ENCODE peak calls at places on chromosome 16, in four cellular contexts. W is GM12878, X is HepG2, M is K562. G is an unnamed sample.

GRCh38 chr16:84004442-84004841 is 36.4 kb downstream of the NECAB2 start:
- DNase-seq in W (no peak), X (no peak), M (no peak), G (no peak)

GRCh38 chr16:497258-497657 is 30.3 kb upstream of the CAPN15 start:
- DNase-seq in W (no peak), X (no peak), M (no peak), G (no peak)

GRCh38 chr16:87297918-87298631 is 19.1 kb downstream of the C16orf95 start:
- DNase-seq in W (no peak), X (peak; percentile 54), M (peak; percentile 61), G (peak; percentile 85)

GRCh38 chr16:25210758-25211157 is 6.0 kb upstream of the AQP8 start:
- DNase-seq in X (no peak), W (no peak), M (peak; percentile 52), G (no peak)

GRCh38 chr16:1299012-1299867 is 10.2 kb upstream of the UBE2I start:
- DNase-seq in M (peak; percentile 64), X (peak; percentile 67), W (no peak), G (no peak)

GRCh38 chr16:19872179-19872863 is 12.3 kb downstream of the GPRC5B start:
- DNase-seq in M (no peak), W (no peak), X (no peak), G (no peak)

GRCh38 chr16:73329363-73330306 is 281.7 kb upstream of the ZFHX3 start:
- DNase-seq in X (peak; percentile 8), M (no peak), W (no peak), G (no peak)

GRCh38 chr16:17307501-17307900 is 163.3 kb downstream of the XYLT1 start:
- DNase-seq in W (no peak), X (no peak), M (no peak), G (no peak)

GRCh38 chr16:73126453-73126853 is 78.5 kb upstream of the ZFHX3 start:
- DNase-seq in W (no peak), M (no peak), X (peak; percentile 45), G (no peak)

GRCh38 chr16:56428087-56428486 is 2.7 kb upstream of the AMFR start:
- DNase-seq in W (no peak), X (no peak), M (no peak), G (no peak)

GRCh38 chr16:53666816-53667415 is 36.7 kb downstream of the RPGRIP1L start:
- DNase-seq in M (no peak), W (no peak), X (peak; percentile 17), G (no peak)

GRCh38 chr16:28935333-28935732 is 3.6 kb downstream of the CD19 start:
- DNase-seq in M (peak; percentile 51), X (no peak), W (no peak), G (no peak)

GRCh38 chr16:48911700-48912099 is 301.7 kb upstream of the N4BP1 start:
- DNase-seq in M (no peak), X (no peak), W (no peak), G (no peak)

GRCh38 chr16:71383054-71383773 is 24.7 kb downstream of the CALB2 start:
- DNase-seq in M (no peak), W (no peak), X (no peak), G (no peak)

GRCh38 chr16:84144859-84145639 is at the start of the genes DNAAF1 and HSDL1:
- DNase-seq in M (peak; percentile 100), W (peak; percentile 32), X (peak; percentile 83), G (peak; percentile 67)

GRCh38 chr16:83653785-83654184 is 154.0 kb upstream of the HSBP1 start:
- DNase-seq in M (no peak), W (no peak), X (no peak), G (no peak)

GRCh38 chr16:85152414-85153030 is 40.2 kb upstream of the CIBAR2 start:
- DNase-seq in W (no peak), M (no peak), X (no peak), G (no peak)

GRCh38 chr16:24010440-24011089 is 174.8 kb downstream of the PRKCB start:
- DNase-seq in X (peak; percentile 79), M (peak; percentile 76), W (peak; percentile 60), G (peak; percentile 80)

GRCh38 chr16:48860341-48860740 is 250.4 kb upstream of the N4BP1 start:
- DNase-seq in M (no peak), X (no peak), W (no peak), G (no peak)

GRCh38 chr16:785563-786535 is 2.3 kb downstream of the RPUSD1 start:
- DNase-seq in X (peak; percentile 31), M (peak; percentile 70), W (no peak), G (peak; percentile 97)

GRCh38 chr16:3256876-3257465 is 538 bp upstream of the MEFV start:
- DNase-seq in M (no peak), X (no peak), W (no peak), G (no peak)

GRCh38 chr16:66703359-66704215 is 7.0 kb upstream of the CMTM4 start:
- DNase-seq in M (peak; percentile 30), W (no peak), X (no peak), G (no peak)

GRCh38 chr16:4390266-4391260 is 18.9 kb downstream of the VASN start:
- DNase-seq in M (no peak), X (no peak), W (no peak), G (no peak)

GRCh38 chr16:4393243-4393606 is 21.6 kb downstream of the VASN start:
- DNase-seq in M (no peak), X (no peak), W (no peak), G (no peak)

GRCh38 chr16:4391635-4392381 is 20.2 kb downstream of the VASN start:
- DNase-seq in W (no peak), X (no peak), M (peak; percentile 56), G (peak; percentile 88)

GRCh38 chr16:4395055-4395726 is 21.2 kb downstream of the CORO7 start:
- DNase-seq in W (no peak), M (no peak), X (no peak), G (no peak)

GRCh38 chr16:4392382-4393242 is 21.0 kb downstream of the VASN start:
- DNase-seq in W (no peak), X (no peak), M (no peak), G (peak; percentile 89)
- TF ChIP-seq BRCA1 in W (no peak), X (no peak), M (no peak), G (no peak)

DNA sequence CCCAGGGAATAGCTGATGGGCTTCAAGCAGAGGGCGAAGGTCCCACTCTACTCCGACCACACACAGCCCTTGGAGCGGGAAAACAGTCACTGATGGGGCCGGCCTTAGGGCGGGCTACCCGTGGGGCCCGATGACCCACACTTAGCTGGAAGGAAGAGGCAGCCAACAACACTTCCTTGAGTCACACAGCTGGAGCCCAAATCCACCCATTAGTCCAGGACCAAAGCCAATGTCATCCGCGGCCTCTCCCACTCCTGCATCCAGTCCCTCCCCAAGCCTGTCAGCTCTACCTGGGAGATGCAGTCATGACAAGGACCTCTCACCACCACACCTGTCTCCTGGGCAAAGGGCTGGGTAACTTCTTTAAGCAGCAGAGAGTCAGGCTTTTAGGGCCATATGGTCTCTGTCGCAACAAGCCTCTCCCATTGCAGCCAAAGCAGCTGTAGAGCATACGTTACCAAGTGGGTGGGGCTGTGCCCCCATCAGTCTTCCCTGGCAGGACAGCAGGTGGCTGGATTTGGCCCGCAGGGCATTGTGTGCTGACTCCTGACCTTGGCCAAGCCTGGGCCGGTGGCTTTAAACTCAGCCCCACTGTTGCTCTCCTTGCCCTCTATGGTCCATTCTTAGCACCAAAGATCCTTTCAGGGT is 110.7 kb downstream of the SOCS1 start:
- DNase-seq in X (no peak), M (no peak), W (no peak), G (no peak)
- TF ChIP-seq BRCA1 in X (no peak), M (no peak), W (no peak), G (no peak)

DNA sequence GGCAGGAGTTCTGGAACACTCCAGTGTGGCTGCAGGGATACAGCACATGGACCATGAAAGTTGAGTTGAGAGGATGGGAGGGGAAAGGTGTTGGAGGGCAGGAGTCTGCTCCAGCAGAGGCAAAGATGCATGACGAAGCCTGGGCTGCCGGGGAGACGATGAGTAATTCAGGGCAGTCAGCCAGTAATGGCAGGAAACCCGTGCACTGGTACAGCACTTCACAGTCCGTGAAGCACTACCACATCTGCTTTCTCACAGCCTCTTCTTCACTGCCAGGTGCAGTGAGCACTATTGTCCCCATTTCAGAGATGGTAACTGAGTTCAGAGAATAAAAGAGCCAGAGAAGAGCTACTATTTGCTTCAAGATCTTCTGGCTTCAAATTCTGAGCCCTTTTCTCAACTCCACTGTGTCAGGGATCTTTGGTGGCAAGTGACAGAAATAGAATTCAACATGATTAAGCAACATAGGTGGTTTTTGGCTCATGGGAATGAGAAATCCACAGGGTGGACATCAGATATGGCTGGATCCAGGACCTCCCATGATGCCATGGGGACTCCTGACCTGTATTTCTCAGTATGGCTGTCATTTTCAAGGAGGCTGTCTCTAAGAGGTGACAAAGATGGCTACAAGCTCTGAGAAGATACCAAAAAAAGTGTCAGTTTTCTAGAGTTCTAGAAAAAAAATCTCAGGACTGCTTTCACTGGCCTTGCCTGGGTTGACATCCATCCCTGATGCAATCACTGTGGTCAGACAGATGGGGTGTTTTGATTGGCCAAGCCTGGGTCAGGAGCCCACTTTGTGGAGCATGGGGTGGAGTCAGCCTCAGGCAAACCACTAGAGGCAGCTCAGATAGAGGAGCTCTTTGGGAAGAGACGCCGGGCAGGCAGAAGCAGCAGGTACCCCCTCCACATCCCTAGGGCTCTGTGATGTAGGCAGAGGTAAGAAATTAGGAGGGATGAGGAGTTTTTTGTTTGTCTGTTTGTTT is 24.7 kb downstream of the IL21R start:
- DNase-seq in M (peak; percentile 31), W (peak; percentile 93), X (peak; percentile 60), G (no peak)
- TF ChIP-seq BRCA1 in M (no peak), W (no peak), X (no peak), G (no peak)

GRCh38 chr16:88781140-88782077 is 3.6 kb downstream of the PIEZO1 start:
- DNase-seq in W (no peak), X (no peak), M (peak; percentile 50), G (no peak)
- TF ChIP-seq BRCA1 in W (no peak), X (no peak), M (no peak), G (no peak)

G was measured in H1.